ENCODE peak calls at places on chromosomes 7 and 10, in six cellular contexts. V is fibroblast of villous mesenchyme; G is AG04450; Y is CD4-positive, alpha-beta T cell; T is ACHN; S is Karpas-422. N is an unnamed sample.

GRCh38 chr7:155130493-155130892 is 60.4 kb downstream of the HTR5A start:
- DNase-seq in G (no peak), T (no peak), V (no peak), S (no peak), Y (no peak), N (no peak)

GRCh38 chr10:114663631-114664030 is 5.6 kb upstream of the ABLIM1 start:
- DNase-seq in Y (no peak), T (no peak), G (no peak), V (no peak), S (no peak), N (no peak)

GRCh38 chr7:12964836-12965235 is 277.4 kb downstream of the ARL4A start:
- DNase-seq in S (no peak), Y (no peak), G (no peak), V (no peak), T (no peak), N (no peak)

GRCh38 chr7:134826105-134826504 is 46.7 kb downstream of the CALD1 start:
- DNase-seq in T (no peak), G (peak; percentile 71), V (peak; percentile 94), Y (no peak), S (no peak), N (no peak)

GRCh38 chr7:130381468-130382312 is 1.4 kb downstream of the CPA1 start:
- DNase-seq in V (no peak), S (no peak), T (no peak), G (no peak), Y (no peak), N (no peak)

GRCh38 chr7:36390199-36391090 is 783 bp downstream of the ANLN start:
- DNase-seq in Y (no peak), T (peak; percentile 97), V (peak; percentile 89), S (peak; percentile 71), G (peak; percentile 61), N (peak; percentile 86)

GRCh38 chr10:108812906-108813305 is 1110.4 kb downstream of the XPNPEP1 start:
- DNase-seq in G (no peak), S (no peak), T (no peak), V (no peak), Y (no peak), N (no peak)

GRCh38 chr10:3689871-3690510 is 95.0 kb downstream of the KLF6 start:
- DNase-seq in G (no peak), Y (no peak), V (no peak), S (no peak), T (no peak), N (no peak)

GRCh38 chr10:44261296-44261695 is 123.6 kb downstream of the CXCL12 start:
- DNase-seq in T (no peak), S (no peak), G (no peak), Y (no peak), V (no peak), N (no peak)

GRCh38 chr10:5511885-5512280 is 12.5 kb upstream of the CALML5 start:
- DNase-seq in V (no peak), S (no peak), T (no peak), G (no peak), Y (no peak), N (no peak)

GRCh38 chr7:110960811-110961210 is 130.1 kb upstream of the LRRN3 start:
- DNase-seq in S (no peak), Y (no peak), T (no peak), G (no peak), V (no peak), N (no peak)

GRCh38 chr7:104156842-104157277 is 51.0 kb downstream of the ORC5 start:
- DNase-seq in Y (no peak), V (peak; percentile 44), T (peak; percentile 68), G (no peak), S (peak; percentile 67), N (no peak)

GRCh38 chr7:103524042-103524907 is 78.3 kb upstream of the SLC26A5 start:
- DNase-seq in G (peak; percentile 29), Y (no peak), T (peak; percentile 64), V (peak; percentile 36), S (peak; percentile 65), N (no peak)

GRCh38 chr7:152523916-152524315 is 88.1 kb upstream of the KMT2C start:
- DNase-seq in S (no peak), Y (no peak), V (no peak), G (no peak), T (no peak), N (no peak)

GRCh38 chr10:94383515-94383914 is 18.8 kb upstream of the TBC1D12 start:
- DNase-seq in T (no peak), V (no peak), Y (no peak), S (no peak), G (no peak), N (no peak)

GRCh38 chr7:28069788-28070187 is 110.8 kb downstream of the JAZF1 start:
- DNase-seq in S (no peak), V (peak; percentile 92), Y (no peak), G (no peak), T (no peak), N (peak; percentile 58)

GRCh38 chr7:37467017-37467416 is 18.4 kb upstream of the ELMO1 start:
- DNase-seq in S (no peak), T (no peak), G (no peak), Y (no peak), V (no peak), N (no peak)

GRCh38 chr7:106563466-106564150 is 97.3 kb downstream of the CCDC71L start:
- DNase-seq in V (peak; percentile 55), Y (no peak), G (no peak), T (no peak), S (no peak), N (no peak)

GRCh38 chr7:38374507-38374906 is 101.1 kb upstream of the TARP start:
- DNase-seq in S (peak; percentile 73), T (peak; percentile 59), V (peak; percentile 42), G (no peak), Y (no peak), N (no peak)

GRCh38 chr10:73965890-73966768 is 31.8 kb upstream of the VCL start:
- DNase-seq in T (peak; percentile 100), V (peak; percentile 100), S (no peak), G (peak; percentile 98), Y (no peak), N (peak; percentile 69)

GRCh38 chr7:158075633-158076001 is 512.0 kb downstream of the PTPRN2 start:
- DNase-seq in V (no peak), S (no peak), G (no peak), T (no peak), Y (no peak), N (no peak)

GRCh38 chr10:100710151-100710871 is 35.1 kb upstream of the PAX2 start:
- DNase-seq in Y (no peak), S (no peak), T (peak; percentile 67), V (no peak), G (no peak), N (no peak)

GRCh38 chr10:72846225-72846624 is 47.3 kb upstream of the OIT3 start:
- DNase-seq in G (peak; percentile 44), T (peak; percentile 71), S (no peak), Y (no peak), V (peak; percentile 44), N (no peak)

GRCh38 chr7:371119-371778 is 81.3 kb downstream of the FOXL3 start:
- DNase-seq in V (no peak), T (peak; percentile 16), S (peak; percentile 42), G (no peak), Y (no peak), N (peak; percentile 33)

GRCh38 chr7:1975581-1975980 is 257.2 kb downstream of the MAD1L1 start:
- DNase-seq in G (no peak), S (no peak), V (no peak), T (no peak), Y (no peak), N (no peak)

GRCh38 chr10:21194510-21194993 is 297.4 kb upstream of the NEBL start:
- DNase-seq in Y (no peak), V (peak; percentile 4), G (no peak), T (peak; percentile 82), S (no peak), N (peak; percentile 65)

GRCh38 chr10:127587668-127588395 is 38.7 kb downstream of the NPS start:
- DNase-seq in V (no peak), S (no peak), T (no peak), Y (no peak), G (no peak), N (no peak)

GRCh38 chr7:32158076-32158475 is 87.9 kb upstream of the PDE1C start:
- DNase-seq in T (no peak), G (no peak), Y (no peak), V (no peak), S (no peak), N (no peak)

GRCh38 chr7:12866237-12866636 is 178.8 kb downstream of the ARL4A start:
- DNase-seq in Y (no peak), G (no peak), V (no peak), T (no peak), S (no peak), N (no peak)

GRCh38 chr7:82029236-82029635 is 259.4 kb upstream of the HGF start:
- DNase-seq in S (no peak), V (no peak), G (no peak), T (no peak), Y (no peak), N (no peak)

GRCh38 chr7:130961128-130961601 is 227.2 kb upstream of the KLF14 start:
- DNase-seq in S (peak; percentile 92), G (no peak), Y (peak; percentile 28), V (peak; percentile 73), T (peak; percentile 95), N (no peak)

GRCh38 chr7:7185382-7185989 is 3.1 kb downstream of the C1GALT1 start:
- DNase-seq in T (no peak), S (no peak), Y (no peak), V (no peak), G (no peak), N (no peak)

GRCh38 chr7:151851782-151852181 is 25.1 kb downstream of the PRKAG2 start:
- DNase-seq in G (no peak), V (no peak), S (no peak), T (no peak), Y (no peak), N (no peak)

GRCh38 chr7:106269263-106269961 is 15.4 kb downstream of the NAMPT start:
- DNase-seq in V (no peak), T (no peak), Y (no peak), G (no peak), S (no peak), N (no peak)

GRCh38 chr7:27182861-27183681 is 2.0 kb downstream of the HOXA11 start:
- DNase-seq in S (no peak), V (peak; percentile 58), T (no peak), G (no peak), Y (no peak), N (peak; percentile 50)

GRCh38 chr10:29304259-29305030 is 15.6 kb downstream of the LYZL1 start:
- DNase-seq in G (peak; percentile 45), T (peak; percentile 56), S (peak; percentile 74), Y (no peak), V (peak; percentile 82), N (peak; percentile 18)

GRCh38 chr10:22438714-22439113 is 93.4 kb downstream of the SPAG6 start:
- DNase-seq in S (no peak), G (no peak), Y (no peak), V (no peak), T (no peak), N (no peak)

GRCh38 chr10:71079761-71080380 is 132.5 kb upstream of the UNC5B start:
- DNase-seq in T (no peak), S (no peak), G (no peak), Y (no peak), V (no peak), N (no peak)

GRCh38 chr7:34073676-34074075 is 168.3 kb downstream of the BMPER start:
- DNase-seq in V (peak; percentile 45), T (no peak), S (no peak), G (no peak), Y (no peak), N (no peak)

N was measured in left colon.